ENCODE peak calls at places on chromosomes 1 and 21, in four cellular contexts. M is dorsolateral prefrontal cortex, B is uterus, N is heart left ventricle. P is an unnamed sample.

GRCh38 chr1:200869753-200870391 is 2.9 kb upstream of the GPR25 start:
- DNase-seq in M (no peak), B (no peak), N (no peak), P (no peak)

GRCh38 chr1:234573711-234574299 is 36.2 kb downstream of the IRF2BP2 start:
- DNase-seq in M (no peak), B (no peak), N (no peak), P (no peak)

GRCh38 chr1:241611063-241611462 is 29.1 kb downstream of the CHML start:
- DNase-seq in M (no peak), B (no peak), N (no peak), P (no peak)

GRCh38 chr1:55631508-55631907 is 416.3 kb upstream of the USP24 start:
- DNase-seq in M (no peak), B (no peak), N (no peak), P (no peak)

GRCh38 chr1:160538985-160539651 is 16.1 kb upstream of the SLAMF6 start:
- DNase-seq in M (no peak), B (no peak), N (no peak), P (no peak)

GRCh38 chr21:46434322-46434958 is 24.3 kb upstream of the DIP2A start:
- DNase-seq in M (no peak), B (no peak), N (no peak), P (no peak)

GRCh38 chr1:38997901-38998190 is 6.8 kb downstream of the AKIRIN1 start:
- DNase-seq in M (no peak), B (no peak), N (no peak), P (no peak)

GRCh38 chr1:184296466-184297243 is 90.2 kb upstream of the C1orf21 start:
- DNase-seq in M (peak), B (peak), N (peak), P (peak)

GRCh38 chr1:47841356-47841755 is 155.8 kb downstream of the TRABD2B start:
- DNase-seq in M (no peak), B (no peak), N (no peak), P (no peak)

GRCh38 chr1:107220036-107220435 is 79.2 kb downstream of the NTNG1 start:
- DNase-seq in M (no peak), B (no peak), N (no peak), P (no peak)

GRCh38 chr1:172917972-172918371 is 132.8 kb downstream of the TNFSF18 start:
- DNase-seq in M (no peak), B (no peak), N (no peak), P (no peak)

GRCh38 chr1:20376880-20377494 is 86.3 kb downstream of the VWA5B1 start:
- DNase-seq in M (peak), B (no peak), N (no peak), P (peak)

GRCh38 chr1:185448591-185449186 is 131.6 kb upstream of the IVNS1ABP start:
- DNase-seq in M (no peak), B (no peak), N (no peak), P (no peak)

GRCh38 chr1:239386453-239387303 is at the start of gene CHRM3:
- DNase-seq in M (peak), B (peak), N (peak), P (peak)

GRCh38 chr1:14259191-14259757 is 339.2 kb upstream of the KAZN start:
- DNase-seq in M (peak), B (peak), N (peak), P (no peak)

GRCh38 chr1:53552146-53552940 is 93.1 kb downstream of the DMRTB1 start:
- DNase-seq in M (peak), B (peak), N (no peak), P (no peak)

GRCh38 chr1:232667781-232668101 is 37.8 kb upstream of the SIPA1L2 start:
- DNase-seq in M (no peak), B (no peak), N (no peak), P (no peak)

GRCh38 chr1:37704966-37705365 is 12.7 kb downstream of the CDCA8 start:
- DNase-seq in M (no peak), B (no peak), N (no peak), P (no peak)

GRCh38 chr1:67572594-67573221 is 112.3 kb upstream of the GADD45A start:
- DNase-seq in M (no peak), B (no peak), N (peak), P (no peak)

GRCh38 chr1:53317651-53318539 is 10.0 kb downstream of the LRP8 start:
- DNase-seq in M (no peak), B (no peak), N (no peak), P (no peak)

GRCh38 chr1:98991127-98992003 is 13.3 kb downstream of the PLPPR5 start:
- DNase-seq in M (no peak), B (no peak), N (no peak), P (no peak)

GRCh38 chr1:72567511-72567910 is 285.2 kb upstream of the NEGR1 start:
- DNase-seq in M (no peak), B (no peak), N (no peak), P (no peak)

GRCh38 chr1:25875154-25875855 is at the start of gene PAQR7:
- DNase-seq in M (peak), B (peak), N (peak), P (peak)

GRCh38 chr1:226123212-226123560 is 60.7 kb downstream of the H3-3A start:
- DNase-seq in M (no peak), B (no peak), N (no peak), P (no peak)

GRCh38 chr1:157773723-157774350 is 3.1 kb downstream of the FCRL2 start:
- DNase-seq in M (no peak), B (no peak), N (no peak), P (no peak)

GRCh38 chr1:86207323-86207722 is 50.8 kb upstream of the COL24A1 start:
- DNase-seq in M (no peak), B (no peak), N (peak), P (no peak)

GRCh38 chr1:77545970-77546369 is 136.5 kb downstream of the ZZZ3 start:
- DNase-seq in M (no peak), B (no peak), N (no peak), P (no peak)

GRCh38 chr1:29990304-29990703 is 733.1 kb downstream of the MATN1 start:
- DNase-seq in M (no peak), B (no peak), N (no peak), P (no peak)

GRCh38 chr21:46092026-46092764 is 5.7 kb upstream of the COL6A2 start:
- DNase-seq in M (peak), B (peak), N (peak), P (no peak)

DNA sequence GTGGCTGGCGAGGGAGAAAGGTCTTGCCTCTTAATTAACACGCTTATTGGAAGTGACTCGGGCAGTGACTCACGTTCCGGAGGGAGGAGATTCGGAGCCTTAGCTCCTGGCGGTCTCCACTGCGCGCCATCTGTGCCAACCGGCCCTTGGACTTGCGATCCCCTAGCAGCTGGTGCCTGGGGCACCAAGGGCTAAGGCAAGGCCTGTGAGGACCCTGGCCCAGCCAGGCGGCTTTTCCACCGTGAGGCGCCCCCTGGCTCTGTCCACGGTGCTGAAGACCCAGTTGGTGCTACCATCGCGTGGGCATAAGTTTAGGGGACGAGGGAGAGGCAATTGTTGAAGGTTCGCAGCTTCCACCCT is 1.3 kb upstream of the SYT6 start:
- DNase-seq in M (no peak), B (no peak), N (no peak), P (peak)
- TF ChIP-seq CTCF in M (no peak), B (no peak), N (no peak), P (no peak)

DNA sequence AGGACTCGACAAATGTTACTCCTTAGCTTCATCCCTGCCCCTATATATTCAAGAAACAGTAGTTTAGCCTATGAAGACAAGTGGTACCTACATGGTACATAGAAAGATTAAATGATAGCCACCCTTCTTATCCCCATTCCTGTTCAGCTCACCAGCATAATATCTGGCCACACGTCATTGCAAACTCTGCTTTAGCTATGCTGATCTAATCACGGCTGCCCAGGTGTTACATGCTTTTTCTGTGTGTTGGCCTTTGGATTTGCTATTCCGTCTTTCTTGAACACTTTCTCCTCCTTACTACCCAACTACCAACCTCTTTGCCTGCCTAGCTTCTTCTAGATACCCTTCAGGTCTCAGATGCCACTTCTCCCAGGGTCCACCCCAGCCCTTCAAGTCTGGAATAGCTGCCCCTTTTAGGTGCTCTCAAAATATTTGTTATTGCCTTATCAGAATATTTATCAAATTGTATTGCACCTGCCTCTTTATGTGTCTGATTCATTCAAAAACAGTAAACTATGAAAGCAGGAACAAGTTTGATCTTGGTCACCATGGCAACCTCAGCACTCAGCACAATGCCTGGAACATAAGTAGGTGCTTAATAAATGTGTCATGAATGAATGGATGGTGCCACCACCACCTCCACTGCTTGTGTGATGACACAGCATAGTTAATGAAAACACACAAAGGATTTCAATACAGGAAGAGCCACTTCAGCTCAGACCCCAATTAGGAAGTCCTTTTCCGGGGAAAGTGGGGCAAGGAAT is 11.4 kb upstream of the DNASE2B start:
- DNase-seq in M (no peak), B (no peak), N (no peak), P (no peak)
- TF ChIP-seq CTCF in M (no peak), B (no peak), N (no peak), P (no peak)

DNA sequence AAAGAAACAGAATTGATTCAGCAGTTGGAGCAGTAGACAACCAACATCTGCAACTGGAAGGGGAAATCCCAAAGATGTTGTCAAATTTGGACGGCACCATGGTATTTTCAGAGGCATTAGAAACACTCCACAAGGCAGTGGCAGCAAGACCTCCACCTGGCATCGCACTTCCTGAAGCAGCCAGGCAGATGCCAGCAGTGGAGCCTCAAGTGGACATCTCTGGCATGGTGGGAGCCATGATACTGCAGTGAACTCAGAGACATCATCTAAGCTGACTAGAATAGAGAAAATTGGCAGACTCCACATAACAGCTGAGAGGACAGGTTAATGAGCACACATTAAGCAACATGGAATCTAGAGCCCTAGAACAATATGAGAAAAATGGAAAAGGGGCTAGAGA is 33.9 kb upstream of the RGS8 start:
- DNase-seq in M (no peak), B (no peak), N (no peak), P (no peak)
- TF ChIP-seq CTCF in M (no peak), B (no peak), N (no peak), P (no peak)

GRCh38 chr1:220748091-220748934 is at the start of gene MTARC2:
- DNase-seq in M (peak), B (peak), N (peak), P (peak)

GRCh38 chr1:220742520-220742919 is 5.6 kb upstream of the MTARC2 start:
- DNase-seq in M (no peak), B (no peak), N (no peak), P (no peak)

GRCh38 chr1:220751130-220751529 is 3.0 kb downstream of the MTARC2 start:
- DNase-seq in M (no peak), B (no peak), N (no peak), P (no peak)

GRCh38 chr1:220750126-220750525 is 2.0 kb downstream of the MTARC2 start:
- DNase-seq in M (no peak), B (no peak), N (peak), P (no peak)

DNA sequence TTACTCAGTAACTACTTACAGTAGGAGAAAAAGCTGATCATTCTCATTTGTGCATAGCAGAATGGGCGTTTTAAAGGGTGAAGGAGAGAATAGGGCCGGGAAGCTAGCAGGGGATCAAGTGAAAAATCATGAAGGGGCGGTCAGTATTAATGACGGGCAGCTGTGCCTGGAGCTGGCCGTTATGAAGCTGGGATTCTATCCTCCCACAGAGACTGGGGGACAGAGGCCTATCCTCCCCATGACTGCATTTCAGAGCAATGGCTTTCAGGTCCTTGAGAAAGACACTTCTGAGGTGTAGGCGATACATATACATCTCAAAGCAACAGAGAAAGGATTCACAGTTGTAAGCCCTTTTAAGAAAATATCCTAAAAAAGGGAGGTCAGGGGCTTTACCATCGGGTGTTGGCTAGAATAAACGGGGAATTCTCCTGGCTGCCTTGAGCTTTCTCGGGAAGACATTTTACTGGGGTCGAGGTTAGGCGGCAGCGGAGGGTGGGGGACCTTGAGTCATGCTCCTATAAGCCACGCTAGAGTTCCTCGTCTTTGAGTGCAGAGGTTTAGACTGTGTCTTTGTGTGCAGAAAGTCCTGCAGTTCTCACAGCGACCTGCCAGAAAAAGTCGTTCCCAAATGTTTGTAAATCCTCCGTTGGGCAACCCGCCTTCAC is 564 bp upstream of the MTARC2 start:
- DNase-seq in M (no peak), B (no peak), N (no peak), P (no peak)
- TF ChIP-seq CTCF in M (no peak), B (no peak), N (no peak), P (no peak)

GRCh38 chr1:204134103-204134502 is 17.7 kb downstream of the ETNK2 start:
- DNase-seq in M (no peak), B (no peak), N (no peak), P (no peak)
- TF ChIP-seq CTCF in M (no peak), B (no peak), N (no peak), P (no peak)

GRCh38 chr1:216562383-216562782 is 139.1 kb upstream of the USH2A start:
- DNase-seq in M (no peak), B (no peak), N (no peak), P (no peak)
- TF ChIP-seq CTCF in M (no peak), B (no peak), N (no peak), P (no peak)